ENCODE peak calls at places on chromosomes 16 and 17, in five cellular contexts. N is cardiac muscle cell, H is suprapubic skin, J is transverse colon, A is choroid plexus epithelial cell. M is an unnamed sample.

GRCh38 chr16:15399317-15399716 is 3.8 kb downstream of the MPV17L start:
- DNase-seq in N (no peak), H (no peak), J (no peak), A (no peak), M (no peak)

GRCh38 chr16:29678691-29679267 is at the start of gene QPRT:
- DNase-seq in N (peak; percentile 90), H (no peak), J (peak; percentile 71), A (peak; percentile 79), M (peak; percentile 67)

GRCh38 chr17:56710986-56711385 is 117.5 kb downstream of the NOG start:
- DNase-seq in N (no peak), H (no peak), J (no peak), A (no peak), M (no peak)

GRCh38 chr16:11612110-11612981 is 25.6 kb upstream of the LITAF start:
- DNase-seq in N (no peak), H (no peak), J (peak; percentile 86), A (peak; percentile 95), M (no peak)

GRCh38 chr16:67987460-67988160 is 7.3 kb upstream of the DPEP3 start:
- DNase-seq in N (no peak), H (no peak), J (no peak), A (peak; percentile 50), M (no peak)

GRCh38 chr17:72421128-72422092 is 300.6 kb downstream of the SOX9 start:
- DNase-seq in N (no peak), H (no peak), J (peak; percentile 78), A (peak; percentile 95), M (peak; percentile 96)

GRCh38 chr16:922051-922450 is 48.7 kb downstream of the LMF1 start:
- DNase-seq in N (no peak), H (no peak), J (no peak), A (no peak), M (no peak)

GRCh38 chr17:19741832-19742457 is 6.2 kb downstream of the ALDH3A1 start:
- DNase-seq in N (no peak), H (no peak), J (no peak), A (no peak), M (no peak)

GRCh38 chr17:45663772-45664171 is 120.3 kb upstream of the CRHR1 start:
- DNase-seq in N (no peak), H (no peak), J (no peak), A (no peak), M (no peak)

GRCh38 chr17:50359998-50360461 is 13.0 kb downstream of the MRPL27 start:
- DNase-seq in N (no peak), H (peak; percentile 74), J (no peak), A (no peak), M (no peak)

GRCh38 chr17:57484826-57485565 is 228.7 kb downstream of the MSI2 start:
- DNase-seq in N (no peak), H (no peak), J (no peak), A (no peak), M (no peak)

GRCh38 chr17:3029213-3029913 is 34.0 kb downstream of the OR1D5 start:
- DNase-seq in N (no peak), H (peak; percentile 68), J (no peak), A (no peak), M (no peak)

GRCh38 chr17:66292351-66292750 is 10.1 kb upstream of the PRKCA start:
- DNase-seq in N (no peak), H (no peak), J (no peak), A (no peak), M (no peak)
- H3K4me3 ChIP-seq in N (no peak overlapping the region), H (no peak overlapping the region), J (no peak overlapping the region), A (no peak overlapping the region), M (no peak overlapping the region)

GRCh38 chr17:41813699-41814124 is 908 bp downstream of the FKBP10 start:
- DNase-seq in N (no peak), H (no peak), J (no peak), A (no peak), M (no peak)
- H3K4me3 ChIP-seq in N (peak overlapping the region; percentile 92), H (peak overlapping the region; percentile 82), J (no peak overlapping the region), A (peak overlapping the region; percentile 83), M (peak overlapping the region; percentile 76)

GRCh38 chr17:29617481-29618271 is 5.0 kb downstream of the CORO6 start:
- DNase-seq in N (peak; percentile 65), H (peak; percentile 90), J (peak; percentile 89), A (peak; percentile 84), M (peak; percentile 77)

GRCh38 chr17:29617125-29617480 is 5.6 kb downstream of the CORO6 start:
- DNase-seq in N (peak; percentile 71), H (peak; percentile 91), J (peak; percentile 90), A (peak; percentile 78), M (peak; percentile 70)

GRCh38 chr17:29615492-29616299 is 7.0 kb downstream of the CORO6 start:
- DNase-seq in N (peak; percentile 89), H (peak; percentile 94), J (peak; percentile 92), A (peak; percentile 92), M (peak; percentile 80)

GRCh38 chr17:29615048-29615385 is 7.7 kb downstream of the CORO6 start:
- DNase-seq in N (no peak), H (no peak), J (peak; percentile 54), A (peak; percentile 62), M (peak; percentile 15)

GRCh38 chr17:29616300-29617048 is 6.2 kb downstream of the CORO6 start:
- DNase-seq in N (no peak), H (no peak), J (no peak), A (no peak), M (no peak)
- H3K4me3 ChIP-seq in N (no peak overlapping the region), H (peak overlapping the region; percentile 42), J (no peak overlapping the region), A (peak overlapping the region; percentile 47), M (peak overlapping the region; percentile 27)

DNA sequence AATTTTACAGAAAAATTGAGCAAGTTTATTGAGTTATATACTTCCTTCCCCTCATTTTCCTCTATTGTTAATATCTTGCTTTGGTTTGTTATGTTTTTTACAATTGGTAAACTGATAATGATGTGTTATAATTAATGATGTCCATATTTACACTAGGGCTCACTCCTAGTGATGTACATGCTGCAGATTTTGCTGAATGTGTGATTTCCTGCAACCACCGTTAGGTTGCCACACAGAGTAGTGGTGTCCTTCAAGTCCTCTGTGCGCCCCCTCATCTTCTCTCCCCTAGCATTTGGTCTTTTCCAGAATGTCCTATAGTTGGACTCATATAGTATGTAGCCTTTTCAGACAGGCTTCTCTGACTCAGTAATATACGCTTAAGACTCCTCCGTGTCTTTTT is 167.5 kb downstream of the RPTOR start:
- DNase-seq in N (no peak), H (no peak), J (no peak), A (no peak), M (no peak)
- H3K4me3 ChIP-seq in N (no peak overlapping the region), H (no peak overlapping the region), J (no peak overlapping the region), A (no peak overlapping the region), M (no peak overlapping the region)

DNA sequence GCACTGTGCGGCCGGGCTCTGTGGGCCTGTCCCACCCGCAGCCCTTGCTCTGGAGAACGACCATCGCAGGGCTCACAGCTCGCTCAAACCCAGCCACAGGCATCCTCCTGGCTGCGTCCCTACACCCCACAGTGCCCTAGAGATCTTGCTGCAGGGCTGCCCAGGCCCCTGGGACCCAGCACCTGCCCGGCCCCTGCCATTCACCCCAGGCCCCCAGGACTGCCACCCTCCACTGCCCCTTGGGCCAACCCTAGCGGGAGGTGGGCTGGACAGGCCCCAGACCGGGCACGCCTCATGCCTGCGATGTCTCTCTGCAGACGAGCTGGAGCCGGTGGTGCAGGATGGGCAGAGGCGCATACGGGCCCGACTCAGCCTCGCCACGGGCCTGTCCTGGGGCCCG is 56.1 kb upstream of the ZC3H18 start:
- DNase-seq in N (no peak), H (no peak), J (no peak), A (no peak), M (no peak)
- H3K4me3 ChIP-seq in N (no peak overlapping the region), H (no peak overlapping the region), J (no peak overlapping the region), A (no peak overlapping the region), M (no peak overlapping the region)

GRCh38 chr16:89925596-89926079 is 2.5 kb downstream of the TUBB3 start:
- DNase-seq in N (no peak), H (no peak), J (no peak), A (peak; percentile 25), M (peak; percentile 21)
- H3K4me3 ChIP-seq in N (peak overlapping the region; percentile 39), H (peak overlapping the region; percentile 44), J (peak overlapping the region; percentile 6), A (peak overlapping the region; percentile 65), M (peak overlapping the region; percentile 48)

DNA sequence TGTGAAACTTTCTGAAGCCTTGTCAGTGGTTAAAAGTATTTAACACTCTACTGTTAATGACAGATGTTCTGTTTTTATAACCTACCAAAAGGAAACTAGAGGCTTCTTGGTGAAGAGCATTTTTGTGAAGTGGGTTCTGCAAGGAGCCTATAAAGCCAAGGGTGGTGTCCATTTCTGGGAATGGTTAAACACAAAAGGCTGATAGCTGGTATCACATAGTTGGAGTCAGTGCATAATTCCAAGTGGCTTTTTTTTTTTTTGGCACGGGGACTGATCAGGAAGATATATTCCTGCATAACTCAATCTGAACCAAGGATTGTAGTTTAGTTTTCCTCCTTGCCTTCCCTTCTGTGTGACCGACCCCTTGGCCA is 27.6 kb upstream of the KPNB1 start:
- DNase-seq in N (no peak), H (no peak), J (no peak), A (peak; percentile 30), M (no peak)
- H3K4me3 ChIP-seq in N (no peak overlapping the region), H (no peak overlapping the region), J (no peak overlapping the region), A (no peak overlapping the region), M (no peak overlapping the region)

M was measured in fibroblast of mammary gland.